ENCODE peak calls at places on chromosomes 16 and 17, in seven cellular contexts. X, V, W, H, L, Z and E are unnamed samples.

GRCh38 chr17:53792451-53792850 is 30.3 kb upstream of the KIF2B start:
- DNase-seq in V (no peak), Z (no peak), X (no peak), L (no peak), H (no peak), W (no peak), E (no peak)

GRCh38 chr17:57078274-57078673 is 6.8 kb upstream of the AKAP1 start:
- DNase-seq in L (no peak), V (no peak), Z (no peak), W (no peak), H (no peak), X (no peak), E (no peak)

GRCh38 chr17:61450641-61451537 is 1.3 kb upstream of the TBX4 start:
- DNase-seq in L (no peak), V (no peak), W (no peak), H (peak), Z (no peak), X (no peak), E (no peak)

GRCh38 chr17:67850991-67851631 is 25.8 kb downstream of the BPTF start:
- DNase-seq in W (no peak), Z (no peak), V (no peak), X (no peak), H (no peak), L (no peak), E (no peak)

GRCh38 chr17:980406-981291 is 1.1 kb upstream of the NXN start:
- DNase-seq in Z (peak), X (peak), H (peak), V (peak), L (peak), W (peak), E (peak)

GRCh38 chr17:15220785-15221184 is 44.3 kb downstream of the PMP22 start:
- DNase-seq in V (no peak), X (no peak), Z (no peak), W (no peak), H (no peak), L (no peak), E (no peak)

GRCh38 chr16:1884155-1884760 is 12.3 kb upstream of the MEIOB start:
- DNase-seq in W (no peak), L (no peak), V (no peak), H (no peak), Z (peak), X (no peak), E (no peak)

GRCh38 chr16:54236761-54237160 is 49.8 kb downstream of the IRX3 start:
- DNase-seq in H (no peak), Z (no peak), V (peak), L (no peak), W (no peak), X (no peak), E (no peak)

GRCh38 chr17:35786941-35787432 is 8.5 kb downstream of the MMP28 start:
- DNase-seq in H (no peak), X (no peak), V (peak), L (no peak), Z (no peak), W (no peak), E (no peak)

GRCh38 chr17:5198472-5198871 is 6.8 kb upstream of the ZNF594 start:
- DNase-seq in L (no peak), H (no peak), W (no peak), V (no peak), Z (no peak), X (no peak), E (no peak)
- TF ChIP-seq POLR2A in L (no peak), H (no peak), W (no peak), V (no peak), Z (no peak), X (no peak), E (no peak)

DNA sequence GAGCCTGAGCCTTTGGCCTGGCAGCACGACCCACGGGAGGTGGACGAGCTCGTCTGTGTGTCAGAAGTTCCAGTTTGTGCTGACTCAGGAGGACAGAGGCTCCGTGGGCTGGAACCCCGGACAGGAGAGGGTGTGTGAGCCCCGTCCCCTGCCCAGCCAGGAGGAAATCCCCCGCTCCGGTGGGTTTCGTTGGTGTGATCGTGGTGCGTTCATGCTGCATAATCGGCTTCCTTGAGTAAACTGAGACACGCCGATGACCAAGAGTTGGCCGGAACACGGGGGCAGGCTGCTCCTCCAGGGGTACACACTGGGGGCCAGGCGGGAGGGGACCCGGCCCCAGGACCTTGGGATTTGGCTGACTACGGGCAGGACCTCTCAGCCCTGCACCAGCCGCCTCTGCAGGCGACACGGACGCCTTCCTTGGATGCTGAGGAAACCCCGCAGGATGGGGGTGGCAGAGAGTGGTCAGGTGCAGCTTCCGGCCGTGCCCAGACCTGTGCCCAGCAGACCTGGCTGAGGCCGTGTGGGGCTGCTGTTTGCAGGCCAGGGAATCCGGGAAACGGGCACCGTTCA is 8.5 kb downstream of the METRNL start:
- DNase-seq in H (peak), L (no peak), W (no peak), V (no peak), X (no peak), Z (no peak), E (no peak)
- TF ChIP-seq POLR2A in H (no peak), L (no peak), W (no peak), V (no peak), X (no peak), Z (no peak), E (no peak)

GRCh38 chr17:38498353-38498752 is 70.1 kb downstream of the ARHGAP23 start:
- DNase-seq in V (no peak), L (no peak), H (peak), Z (no peak), X (no peak), W (no peak), E (no peak)
- TF ChIP-seq POLR2A in V (no peak), L (no peak), H (no peak), Z (no peak), X (no peak), W (no peak), E (no peak)

GRCh38 chr17:17780941-17781590 is 55.7 kb downstream of the SREBF1 start:
- DNase-seq in V (peak), X (peak), W (peak), Z (no peak), H (no peak), L (peak), E (peak)

GRCh38 chr17:17783825-17784598 is 52.8 kb downstream of the SREBF1 start:
- DNase-seq in V (no peak), X (peak), Z (no peak), L (peak), W (peak), H (no peak), E (no peak)

GRCh38 chr17:17783121-17783824 is 53.5 kb downstream of the SREBF1 start:
- DNase-seq in Z (no peak), W (peak), X (peak), V (no peak), L (peak), H (peak), E (peak)

GRCh38 chr17:17782425-17783120 is 54.2 kb downstream of the SREBF1 start:
- DNase-seq in H (peak), V (no peak), X (peak), L (no peak), W (peak), Z (no peak), E (no peak)

GRCh38 chr17:17781591-17782424 is 55.0 kb downstream of the SREBF1 start:
- DNase-seq in W (peak), H (peak), X (peak), V (peak), L (peak), Z (peak), E (peak)
- TF ChIP-seq POLR2A in W (no peak), H (no peak), X (no peak), V (no peak), L (no peak), Z (no peak), E (no peak)

GRCh38 chr17:43366809-43367587 is 31.8 kb upstream of the ARL4D start:
- DNase-seq in X (peak), Z (no peak), W (no peak), V (no peak), L (peak), H (no peak), E (no peak)

GRCh38 chr17:43369986-43370385 is 28.8 kb upstream of the ARL4D start:
- DNase-seq in H (no peak), L (peak), Z (no peak), V (no peak), W (no peak), X (no peak), E (no peak)

GRCh38 chr17:43368740-43369506 is 29.9 kb upstream of the ARL4D start:
- DNase-seq in H (peak), L (peak), W (peak), Z (peak), X (peak), V (peak), E (peak)

GRCh38 chr17:43365356-43365755 is 33.4 kb upstream of the ARL4D start:
- DNase-seq in X (no peak), V (no peak), Z (no peak), H (no peak), W (no peak), L (no peak), E (no peak)

DNA sequence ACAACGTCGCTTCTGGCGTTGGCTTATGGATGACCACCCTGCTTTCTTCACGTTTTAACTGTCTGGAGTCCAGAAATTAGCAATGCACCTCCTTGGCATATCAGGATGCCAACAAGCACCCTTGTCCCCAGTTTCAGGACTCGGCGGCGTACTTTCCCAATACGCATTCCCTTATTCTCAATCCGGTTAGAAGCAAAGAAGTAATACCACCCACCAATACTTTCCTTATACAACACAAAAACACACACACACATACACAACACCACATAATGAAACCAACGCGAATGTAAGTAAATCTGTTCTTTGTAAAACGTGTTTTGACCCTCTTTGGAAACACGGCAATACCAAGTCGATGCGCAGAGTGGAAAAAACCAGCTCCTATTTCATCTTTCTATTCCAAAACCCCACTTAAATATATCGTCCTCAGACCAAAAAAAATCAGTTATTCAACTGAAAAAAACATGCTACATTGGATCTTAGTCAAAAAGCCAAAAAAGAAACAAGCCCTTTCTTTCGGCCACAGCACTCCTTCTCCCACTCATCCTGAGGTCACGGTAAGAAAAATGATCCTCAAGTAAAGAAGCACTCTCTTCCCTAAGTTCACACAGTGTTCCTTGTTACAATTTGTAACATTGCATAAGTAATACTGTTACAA is 31.1 kb upstream of the ARL4D start:
- DNase-seq in W (no peak), V (peak), X (no peak), L (peak), Z (peak), H (no peak), E (no peak)
- TF ChIP-seq POLR2A in W (no peak), V (peak), X (no peak), L (no peak), Z (peak), H (no peak), E (no peak)